ENCODE peak calls at places on chromosomes 4 and X, in six cellular contexts. Q is AG04450, A is cardiac fibroblast, B is IMR-90, D is fibroblast of pulmonary artery, O is endodermal cell. J is an unnamed sample.

GRCh38 chr4:39825741-39826231 is 127.8 kb downstream of the UBE2K start:
- DNase-seq in D (peak), A (peak), Q (no peak), O (no peak), B (peak), J (peak)

GRCh38 chr4:168541608-168541953 is 44.7 kb downstream of the PALLD start:
- DNase-seq in A (peak), Q (no peak), B (peak), O (no peak), D (peak), J (no peak)

GRCh38 chrX:43644124-43644701 is 11.9 kb upstream of the MAOA start:
- DNase-seq in A (peak), Q (no peak), B (peak), D (peak), O (no peak), J (peak)

GRCh38 chr4:56049428-56050212 is 100.9 kb downstream of the CEP135 start:
- DNase-seq in D (peak), A (peak), O (peak), B (no peak), Q (no peak), J (no peak)

GRCh38 chr4:140373328-140374129 is at the start of gene SCOC:
- DNase-seq in O (peak), D (peak), A (peak), Q (peak), B (peak), J (peak)

GRCh38 chr4:163528618-163529017 is 34.1 kb downstream of the TMA16 start:
- DNase-seq in B (no peak), O (no peak), A (no peak), D (no peak), Q (no peak), J (no peak)

GRCh38 chr4:68673143-68673542 is 2.7 kb upstream of the UGT2B15 start:
- DNase-seq in B (no peak), A (no peak), D (no peak), O (no peak), Q (no peak), J (no peak)

GRCh38 chrX:41033299-41033698 is 51.9 kb upstream of the USP9X start:
- DNase-seq in Q (no peak), A (peak), D (no peak), B (no peak), O (no peak), J (no peak)

GRCh38 chr4:18291313-18291712 is 269.8 kb upstream of the LCORL start:
- DNase-seq in A (no peak), B (no peak), Q (no peak), D (no peak), O (peak), J (no peak)

GRCh38 chr4:78707268-78707667 is 68.9 kb upstream of the BMP2K start:
- DNase-seq in B (no peak), A (no peak), D (no peak), Q (no peak), O (no peak), J (no peak)

GRCh38 chr4:8601086-8601485 is 8.5 kb downstream of the CPZ start:
- DNase-seq in O (no peak), Q (no peak), A (no peak), D (no peak), B (no peak), J (no peak)

GRCh38 chrX:2698604-2699003 is 7.5 kb downstream of the CD99 start:
- DNase-seq in Q (no peak), B (no peak), O (no peak), D (no peak), A (no peak), J (no peak)

GRCh38 chrX:101736651-101737050 is 77.0 kb upstream of the ARMCX2 start:
- DNase-seq in O (no peak), D (no peak), B (no peak), A (no peak), Q (no peak), J (no peak)

GRCh38 chr4:125317526-125317880 is 2.7 kb downstream of the FAT4 start:
- DNase-seq in Q (no peak), B (peak), D (peak), A (peak), O (peak), J (no peak)

GRCh38 chrX:50680990-50681389 is 133.0 kb downstream of the SHROOM4 start:
- DNase-seq in A (peak), O (peak), Q (no peak), B (no peak), D (peak), J (no peak)

GRCh38 chr4:4667643-4668081 is 125.8 kb upstream of the STX18 start:
- DNase-seq in A (no peak), B (no peak), D (no peak), O (peak), Q (no peak), J (no peak)

GRCh38 chrX:87728024-87728423 is 210.4 kb downstream of the KLHL4 start:
- DNase-seq in Q (no peak), D (no peak), B (no peak), O (no peak), A (no peak), J (no peak)

GRCh38 chr4:87005690-87006461 is 71.1 kb downstream of the AFF1 start:
- DNase-seq in D (no peak), A (no peak), B (no peak), Q (no peak), O (no peak), J (no peak)

GRCh38 chrX:38375888-38376287 is 23.5 kb downstream of the OTC start:
- DNase-seq in Q (no peak), D (peak), O (peak), B (no peak), A (peak), J (no peak)
- TF ChIP-seq CTCF in Q (peak), D (peak), O (peak), B (peak), A (peak), J (peak)

DNA sequence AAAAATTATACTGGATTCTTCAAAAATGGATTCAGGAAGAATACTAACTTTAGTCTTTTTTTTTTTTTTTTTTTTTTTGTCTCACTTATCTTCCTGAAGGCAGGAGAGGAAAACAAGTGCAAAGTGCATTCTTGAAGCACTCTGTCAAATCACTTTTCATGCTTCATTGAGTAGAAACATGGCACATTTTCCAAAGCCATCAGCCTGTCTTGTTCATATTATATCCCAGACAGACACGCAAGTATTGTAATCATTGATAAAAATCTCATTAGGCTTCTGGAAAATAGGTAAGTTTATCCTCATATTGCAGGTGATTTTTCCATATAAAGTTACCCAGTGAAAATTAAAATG is 1.3 kb downstream of the BBS12 start:
- DNase-seq in Q (no peak), D (no peak), B (no peak), A (no peak), O (no peak), J (no peak)
- H3K4me3 ChIP-seq in Q (peak), D (peak), B (no peak), A (no peak), O (peak), J (peak)

GRCh38 chrX:104486691-104487090 is 79.3 kb upstream of the IL1RAPL2 start:
- DNase-seq in A (no peak), B (no peak), O (no peak), Q (no peak), D (no peak), J (no peak)

DNA sequence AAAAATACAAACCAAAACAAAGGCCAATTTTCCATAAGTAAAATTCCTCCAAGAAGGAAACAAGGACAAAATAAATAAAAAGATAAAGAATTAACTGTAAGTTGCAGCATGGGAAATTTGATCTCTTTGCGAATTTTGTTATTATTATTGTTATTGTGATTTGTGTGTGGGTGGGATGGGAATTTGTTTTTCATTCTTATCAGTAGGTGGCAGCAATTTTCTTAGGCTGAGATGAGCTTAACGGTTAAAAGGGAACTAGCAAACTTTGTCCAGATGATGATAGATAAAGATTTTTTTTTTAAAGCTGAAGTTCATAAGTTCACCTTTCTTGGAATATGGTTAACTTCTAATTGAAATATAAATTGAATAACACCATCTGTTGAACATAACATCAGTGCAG is 83.2 kb upstream of the IL1RAPL2 start:
- DNase-seq in Q (no peak), A (peak), B (no peak), D (peak), O (no peak), J (no peak)
- TF ChIP-seq CTCF in Q (no peak), A (no peak), B (no peak), D (no peak), O (peak), J (peak)

GRCh38 chrX:154093965-154094364 is 3.6 kb downstream of the MECP2 start:
- DNase-seq in B (no peak), D (no peak), Q (no peak), O (peak), A (no peak), J (no peak)

GRCh38 chrX:154092371-154092770 is 5.1 kb downstream of the MECP2 start:
- DNase-seq in A (no peak), D (no peak), B (no peak), O (no peak), Q (no peak), J (no peak)

GRCh38 chrX:154096140-154097002 is 1.1 kb downstream of the MECP2 start:
- DNase-seq in A (peak), D (no peak), O (no peak), B (peak), Q (no peak), J (no peak)

GRCh38 chrX:154097003-154097596 is 417 bp downstream of the MECP2 start:
- DNase-seq in B (peak), O (peak), A (peak), Q (no peak), D (peak), J (peak)

GRCh38 chrX:154094833-154095232 is 2.7 kb downstream of the MECP2 start:
- DNase-seq in O (no peak), Q (no peak), D (no peak), B (no peak), A (no peak), J (no peak)
- H3K4me3 ChIP-seq in O (peak), Q (no peak), D (peak), B (no peak), A (no peak), J (no peak)

GRCh38 chr4:1767770-1768366 is 25.2 kb upstream of the FGFR3 start:
- DNase-seq in D (peak), O (peak), B (peak), A (peak), Q (no peak), J (no peak)
- TF ChIP-seq CTCF in D (peak), O (peak), B (peak), A (peak), Q (peak), J (peak)

GRCh38 chrX:18883234-18883960 is 100.5 kb downstream of the PHKA2 start:
- DNase-seq in D (no peak), Q (no peak), O (peak), A (no peak), B (no peak), J (no peak)
- H3K4me3 ChIP-seq in D (no peak), Q (no peak), O (no peak), A (no peak), B (no peak), J (no peak)

DNA sequence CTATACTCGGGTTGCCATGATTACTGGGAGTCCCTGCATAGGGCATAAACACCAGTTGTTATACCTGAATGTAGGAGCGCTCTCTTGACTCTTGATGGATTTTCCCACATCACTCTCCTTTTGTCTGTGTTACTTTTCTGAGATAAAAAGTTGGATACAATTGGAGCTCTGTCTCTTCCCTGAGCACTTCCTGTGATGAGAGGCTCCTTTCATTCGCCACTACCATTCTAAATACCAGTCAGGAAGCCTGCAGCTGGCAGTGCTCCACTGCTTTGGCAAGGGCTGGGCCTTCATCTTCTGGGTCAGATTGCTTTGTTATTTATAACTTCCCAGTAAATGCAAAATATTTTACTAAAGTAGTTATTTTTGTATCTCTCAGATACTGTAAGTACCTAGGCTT is 13.9 kb downstream of the TCEANC start:
- DNase-seq in Q (no peak), D (peak), B (no peak), O (no peak), A (no peak), J (no peak)
- TF ChIP-seq CTCF in Q (no peak), D (no peak), B (no peak), O (no peak), A (no peak), J (no peak)

GRCh38 chr4:151322565-151322964 is 2.8 kb downstream of the SH3D19 start:
- DNase-seq in B (no peak), D (no peak), O (no peak), A (no peak), Q (no peak), J (no peak)

GRCh38 chr4:151321586-151321985 is 3.8 kb downstream of the SH3D19 start:
- DNase-seq in D (no peak), O (no peak), A (no peak), Q (no peak), B (no peak), J (no peak)

GRCh38 chr4:151324449-151325319 is 721 bp downstream of the SH3D19 start:
- DNase-seq in D (peak), A (peak), B (peak), Q (no peak), O (peak), J (no peak)

GRCh38 chr4:151325320-151326246 is at the start of gene SH3D19:
- DNase-seq in O (peak), Q (no peak), D (peak), B (peak), A (peak), J (no peak)

DNA sequence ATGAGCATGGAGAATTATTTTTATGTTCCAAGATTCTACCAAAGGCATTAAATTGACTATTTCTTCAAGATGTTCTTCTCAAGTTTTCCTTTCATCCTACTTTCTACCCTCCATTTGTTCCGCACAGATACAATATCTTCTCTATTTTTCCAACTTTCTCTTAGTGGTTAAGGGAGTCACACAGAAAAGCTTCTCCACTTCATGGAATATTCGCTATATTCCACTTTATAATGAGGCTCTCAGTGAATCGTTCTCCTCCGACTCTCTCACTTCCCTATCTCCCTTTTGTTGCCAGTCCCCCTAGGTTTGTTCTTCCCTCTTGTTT is 1.3 kb downstream of the SH3D19 start:
- DNase-seq in Q (no peak), B (no peak), A (no peak), O (no peak), D (no peak), J (no peak)
- H3K4me3 ChIP-seq in Q (peak), B (no peak), A (peak), O (peak), D (peak), J (peak)